ENCODE peak calls at places on chromosomes 7 and 10, in five cellular contexts. K is tibial artery; J is CD4-positive, CD25-positive, alpha-beta regulatory T cell; T is prostate gland; G is HepG2. O is an unnamed sample.

GRCh38 chr10:95431900-95432342 is 129.2 kb downstream of the SORBS1 start:
- DNase-seq in K (no peak), J (no peak), T (no peak), G (no peak), O (no peak)

GRCh38 chr10:86597306-86597705 is 57.0 kb upstream of the OPN4 start:
- DNase-seq in K (no peak), J (no peak), T (no peak), G (no peak), O (no peak)

GRCh38 chr10:84599254-84599653 is 270.9 kb downstream of the CCSER2 start:
- DNase-seq in K (no peak), J (no peak), T (no peak), G (no peak), O (no peak)

GRCh38 chr7:512541-513311 is 6.9 kb downstream of the PDGFA start:
- DNase-seq in K (no peak), J (no peak), T (peak; percentile 66), G (no peak), O (no peak)

GRCh38 chr10:78976825-78977760 is 91.7 kb upstream of the ZMIZ1 start:
- DNase-seq in K (no peak), J (no peak), T (no peak), G (peak; percentile 28), O (no peak)

GRCh38 chr10:89085153-89085552 is 94.6 kb downstream of the FAS start:
- DNase-seq in K (no peak), J (no peak), T (no peak), G (no peak), O (no peak)

GRCh38 chr7:157601530-157601929 is 264.7 kb downstream of the DNAJB6 start:
- DNase-seq in K (no peak), J (no peak), T (no peak), G (no peak), O (no peak)

GRCh38 chr10:111972109-111972508 is 211.5 kb downstream of the GPAM start:
- DNase-seq in K (no peak), J (no peak), T (no peak), G (peak; percentile 31), O (no peak)

GRCh38 chr10:31483546-31483945 is 164.5 kb downstream of the ZEB1 start:
- DNase-seq in K (no peak), J (no peak), T (no peak), G (no peak), O (no peak)

GRCh38 chr7:7812112-7812511 is 93.7 kb upstream of the RPA3 start:
- DNase-seq in K (no peak), J (no peak), T (no peak), G (no peak), O (no peak)

GRCh38 chr7:83347836-83348482 is 185.3 kb upstream of the PCLO start:
- DNase-seq in K (no peak), J (no peak), T (no peak), G (no peak), O (peak; percentile 75)

GRCh38 chr10:87872828-87873227 is 9.4 kb downstream of the PTEN start:
- DNase-seq in K (no peak), J (no peak), T (no peak), G (no peak), O (no peak)

GRCh38 chr10:94630017-94630688 is 53.4 kb upstream of the CYP2C18 start:
- DNase-seq in K (no peak), J (peak; percentile 38), T (no peak), G (peak; percentile 21), O (peak; percentile 64)

GRCh38 chr7:115789901-115790300 is 240.7 kb downstream of the TFEC start:
- DNase-seq in K (no peak), J (no peak), T (no peak), G (no peak), O (no peak)

GRCh38 chr10:16049775-16050174 is 189.5 kb upstream of the MINDY3 start:
- DNase-seq in K (no peak), J (no peak), T (no peak), G (no peak), O (no peak)

DNA sequence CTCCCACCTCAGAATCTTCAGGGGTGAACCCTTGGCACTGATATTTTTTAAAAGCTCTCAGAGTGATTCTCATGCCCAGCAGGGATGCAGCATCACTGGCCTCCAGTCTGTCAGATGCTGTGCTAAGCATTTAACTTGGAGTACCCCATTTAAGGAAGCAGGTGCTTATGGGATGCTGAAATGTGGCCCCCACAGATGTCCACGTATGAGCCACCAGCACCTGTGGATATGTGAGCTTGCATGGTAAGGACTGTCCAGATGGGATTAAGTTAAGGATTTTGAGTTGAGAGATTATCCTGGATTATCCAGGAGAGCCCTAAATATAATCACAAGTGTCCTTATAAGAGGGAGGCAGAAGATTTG is 17.7 kb downstream of the CHST3 start:
- DNase-seq in K (no peak), J (no peak), T (no peak), G (no peak), O (no peak)
- H3K4me1 ChIP-seq in K (peaks cover 90% of the 10 kb centered on the region), J (no peaks in the 10 kb centered on the region), T (peaks cover 7% of the 10 kb centered on the region), G (peaks cover 100% of the 10 kb centered on the region), O (peaks cover 96% of the 10 kb centered on the region)

GRCh38 chr10:61995093-61995492 is 93.6 kb downstream of the ARID5B start:
- DNase-seq in K (no peak), J (no peak), T (no peak), G (no peak), O (no peak)

GRCh38 chr10:61992059-61992460 is 90.6 kb downstream of the ARID5B start:
- DNase-seq in K (no peak), J (peak; percentile 26), T (no peak), G (no peak), O (peak; percentile 50)

GRCh38 chr10:61992683-61993629 is 91.5 kb downstream of the ARID5B start:
- DNase-seq in K (peak; percentile 86), J (peak; percentile 90), T (peak; percentile 33), G (no peak), O (peak; percentile 94)

GRCh38 chr10:61993676-61994401 is 92.3 kb downstream of the ARID5B start:
- DNase-seq in K (no peak), J (peak; percentile 52), T (no peak), G (no peak), O (peak; percentile 58)

GRCh38 chr10:61994404-61995031 is 93.0 kb downstream of the ARID5B start:
- DNase-seq in K (no peak), J (no peak), T (no peak), G (no peak), O (no peak)
- H3K4me3 ChIP-seq in K (no peak overlapping the region), J (peak overlapping the region; percentile 87), T (no peak overlapping the region), G (no peak overlapping the region), O (no peak overlapping the region)

GRCh38 chr10:131092416-131092815 is 219.1 kb downstream of the TCERG1L start:
- DNase-seq in K (no peak), J (no peak), T (no peak), G (no peak), O (no peak)
- H3K27me3 ChIP-seq in K (peaks cover 3% of the 10 kb centered on the region), J (no peaks in the 10 kb centered on the region), T (no peaks in the 10 kb centered on the region), G (peaks cover 20% of the 10 kb centered on the region), O (no peaks in the 10 kb centered on the region)

GRCh38 chr7:47606176-47606575 is 24.3 kb upstream of the TNS3 start:
- DNase-seq in K (no peak), J (no peak), T (no peak), G (no peak), O (no peak)
- H3K4me1 ChIP-seq in K (peaks cover 27% of the 10 kb centered on the region), J (no peaks in the 10 kb centered on the region), T (no peaks in the 10 kb centered on the region), G (peaks cover 100% of the 10 kb centered on the region), O (peaks cover 58% of the 10 kb centered on the region)